ENCODE peak calls at places on chromosomes 5 and 9, in five cellular contexts. S is esophagus muscularis mucosa, B is H1, F is K562, P is sigmoid colon. E is an unnamed sample.
A peak's percentile ranks its signal among the peaks of the same experiment; 100 is the strongest.

GRCh38 chr5:152987156-152987555 is 503.3 kb upstream of the GRIA1 start:
- DNase-seq in P (no peak), S (no peak), F (no peak), B (no peak), E (no peak)

GRCh38 chr5:133412661-133413060 is 199.7 kb downstream of the FSTL4 start:
- DNase-seq in B (no peak), S (no peak), P (no peak), F (no peak), E (no peak)

GRCh38 chr5:139764250-139764791 is 31.3 kb upstream of the PSD2 start:
- DNase-seq in F (no peak), P (no peak), B (peak; percentile 83), S (no peak), E (peak; percentile 84)

GRCh38 chr5:34007116-34007674 is 655 bp downstream of the AMACR start:
- DNase-seq in F (no peak), B (no peak), P (no peak), S (no peak), E (peak; percentile 23)

GRCh38 chr5:173753307-173754168 is 134.6 kb upstream of the CPEB4 start:
- DNase-seq in F (peak; percentile 70), P (no peak), B (peak; percentile 68), S (no peak), E (peak; percentile 68)

GRCh38 chr5:150642567-150642927 is 2.1 kb downstream of the SYNPO start:
- DNase-seq in B (no peak), F (no peak), S (no peak), P (peak; percentile 94), E (peak; percentile 82)

GRCh38 chr5:120932480-120932879 is 468.4 kb downstream of the PRR16 start:
- DNase-seq in F (no peak), B (no peak), S (no peak), P (no peak), E (no peak)

GRCh38 chr5:127320032-127320945 is 29.7 kb downstream of the MEGF10 start:
- DNase-seq in B (no peak), S (no peak), P (no peak), F (no peak), E (no peak)

GRCh38 chr9:69604568-69605219 is 67.5 kb downstream of the APBA1 start:
- DNase-seq in P (no peak), S (no peak), B (no peak), F (no peak), E (no peak)

GRCh38 chr5:39608024-39608423 is 183.2 kb upstream of the DAB2 start:
- DNase-seq in B (no peak), P (no peak), S (no peak), F (no peak), E (no peak)

GRCh38 chr5:178533136-178533535 is 57.1 kb downstream of the COL23A1 start:
- DNase-seq in B (no peak), F (no peak), S (no peak), P (no peak), E (no peak)

GRCh38 chr5:72584466-72584865 is 77.3 kb upstream of the ZNF366 start:
- DNase-seq in F (peak; percentile 29), B (no peak), S (no peak), P (no peak), E (no peak)

GRCh38 chr5:149265559-149265958 is 6.1 kb upstream of the AFAP1L1 start:
- DNase-seq in F (peak; percentile 11), P (no peak), S (no peak), B (no peak), E (no peak)

GRCh38 chr9:96605328-96605727 is 14.3 kb downstream of the CDC14B start:
- DNase-seq in P (no peak), F (no peak), B (no peak), S (no peak), E (no peak)

GRCh38 chr5:54720346-54720745 is 202.8 kb downstream of the SNX18 start:
- DNase-seq in S (peak; percentile 83), B (no peak), F (no peak), P (no peak), E (no peak)

GRCh38 chr9:14250779-14251145 is 63.2 kb downstream of the NFIB start:
- DNase-seq in F (no peak), S (no peak), P (no peak), B (no peak), E (no peak)

GRCh38 chr5:163880307-163880706 is 374.9 kb downstream of the MAT2B start:
- DNase-seq in S (no peak), P (no peak), F (no peak), B (no peak), E (no peak)

GRCh38 chr5:96196407-96196806 is 234.8 kb upstream of the ELL2 start:
- DNase-seq in F (no peak), S (no peak), B (no peak), P (no peak), E (no peak)

DNA sequence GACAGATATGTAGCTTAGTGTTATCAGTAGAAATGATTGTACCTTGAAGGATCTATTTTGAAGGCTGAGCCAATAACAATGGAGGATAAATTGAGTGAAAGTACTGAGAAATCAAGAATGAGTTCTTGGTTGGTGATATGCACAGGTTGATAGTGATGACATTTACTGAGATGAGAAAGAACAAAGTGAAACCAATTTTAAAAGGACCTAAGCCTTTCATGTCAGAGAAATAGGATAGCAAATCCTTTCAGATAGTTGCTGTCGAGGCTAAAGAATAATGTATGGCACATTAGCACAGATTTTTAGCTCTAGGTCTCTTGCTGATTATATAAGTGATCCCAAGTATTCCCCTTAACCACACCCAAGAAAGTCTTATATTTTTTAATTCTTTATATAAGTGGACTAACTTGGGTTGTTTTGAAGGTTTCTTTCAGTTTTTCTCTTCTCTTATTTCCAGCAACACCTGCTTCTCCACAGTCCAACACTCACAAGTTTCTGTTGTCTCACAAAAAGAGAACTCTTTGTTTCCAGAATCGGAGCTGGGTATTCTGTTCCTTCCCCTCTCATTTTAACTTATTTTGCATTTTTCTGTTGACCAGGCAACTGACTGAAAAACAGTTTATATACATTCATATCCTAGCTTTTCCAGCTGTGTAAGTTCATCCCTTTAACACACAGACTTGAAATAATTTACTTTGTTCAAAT is 286.9 kb upstream of the ATP10B start:
- DNase-seq in F (no peak), B (no peak), P (no peak), S (no peak), E (no peak)
- TF ChIP-seq EP300 in F (no peak), B (no peak), P (no peak), S (no peak), E (no peak)

DNA sequence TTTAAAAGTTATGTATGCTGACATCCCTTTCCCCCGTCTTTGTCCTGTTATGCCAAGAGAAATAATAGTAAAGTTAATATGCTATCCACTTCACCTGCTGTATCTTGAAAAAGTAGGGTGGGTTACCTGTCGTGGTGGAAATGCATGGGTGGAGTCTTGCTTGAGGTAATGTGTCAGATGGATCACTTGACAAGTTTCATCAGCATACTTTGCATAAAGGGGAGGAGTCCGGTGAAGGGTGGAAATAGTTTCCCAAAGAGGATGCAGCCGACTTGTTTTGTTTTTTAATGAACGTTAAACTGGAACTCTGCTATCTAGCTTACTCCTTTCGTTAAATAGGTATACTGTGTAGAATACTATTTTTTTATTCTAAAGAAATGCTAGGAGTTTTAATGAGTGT is 9.0 kb upstream of the DMRT3 start:
- DNase-seq in B (no peak), S (peak; percentile 68), P (no peak), F (no peak), E (no peak)
- TF ChIP-seq POLR2A in B (no peak), S (no peak), P (no peak), F (no peak), E (no peak)

GRCh38 chr9:87771251-87772006 is 45.5 kb downstream of the CTSL start:
- DNase-seq in B (peak; percentile 80), S (no peak), F (no peak), P (no peak), E (peak; percentile 67)
- TF ChIP-seq POLR2AphosphoS5 in B (no peak), S (no peak), F (no peak), P (no peak), E (no peak)

DNA sequence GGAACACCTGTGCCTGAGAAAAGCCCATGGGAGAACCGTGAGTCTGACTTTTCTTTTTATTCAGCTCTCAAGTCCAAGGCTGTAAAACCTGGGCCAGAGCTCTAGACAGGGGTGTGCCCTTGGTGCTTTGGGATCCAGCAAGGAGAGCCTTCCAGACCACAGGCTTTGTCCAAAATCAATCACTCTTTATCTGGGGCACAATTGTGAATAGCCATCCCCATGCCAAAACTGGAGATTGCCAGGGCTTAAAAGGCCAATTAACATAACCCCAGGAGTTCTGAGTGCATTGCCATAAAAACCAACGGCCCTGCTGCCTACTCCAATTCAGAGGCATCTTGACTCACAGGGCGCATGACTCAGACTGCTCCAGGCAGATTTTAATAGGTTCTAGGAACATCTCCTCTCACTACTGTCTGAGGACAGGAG is 391.8 kb downstream of the ARHGEF28 start:
- DNase-seq in P (no peak), F (no peak), S (peak; percentile 80), B (no peak), E (no peak)
- TF ChIP-seq EP300 in P (no peak), F (no peak), S (no peak), B (no peak), E (no peak)

E was measured in upper lobe of left lung.